ENCODE peak calls at places on chromosomes 2 and 18, in five cellular contexts. H is PC-3, I is GM23338, S is hepatocyte, L is HCT116. E is an unnamed sample. For H3K4me1, the result is how much of the 10 kb centered on the place peaks cover.

GRCh38 chr2:142937347-142937746 is 59.9 kb downstream of the KYNU start:
- DNase-seq in H (no peak), I (no peak), S (no peak), L (no peak), E (no peak)

GRCh38 chr2:226247289-226248275 is 552.0 kb downstream of the IRS1 start:
- DNase-seq in H (peak), I (no peak), S (no peak), L (no peak), E (no peak)

GRCh38 chr2:39469807-39470206 is 32.7 kb upstream of the MAP4K3 start:
- DNase-seq in H (peak), I (peak), S (peak), L (no peak), E (peak)

GRCh38 chr18:79400591-79401381 is 5.1 kb downstream of the NFATC1 start:
- DNase-seq in H (no peak), I (no peak), S (no peak), L (no peak), E (peak)

GRCh38 chr18:3604260-3604625 is 154.3 kb downstream of the TGIF1 start:
- DNase-seq in H (no peak), I (no peak), S (no peak), L (no peak), E (peak)

GRCh38 chr2:70992945-70993688 is 1.6 kb downstream of the TEX261 start:
- DNase-seq in H (no peak), I (no peak), S (peak), L (no peak), E (no peak)

GRCh38 chr2:134134827-134135226 is 119.0 kb upstream of the MGAT5 start:
- DNase-seq in H (no peak), I (no peak), S (no peak), L (no peak), E (no peak)

GRCh38 chr2:97805776-97806175 is 92.4 kb downstream of the ZAP70 start:
- DNase-seq in H (no peak), I (no peak), S (no peak), L (no peak), E (no peak)

GRCh38 chr2:156334496-156335478 is 2.3 kb upstream of the NR4A2 start:
- DNase-seq in H (peak), I (peak), S (peak), L (peak), E (peak)

GRCh38 chr2:168920504-168921157 is 19.5 kb downstream of the G6PC2 start:
- DNase-seq in H (peak), I (peak), S (peak), L (peak), E (peak)

GRCh38 chr2:185385157-185385556 is 353.4 kb upstream of the FSIP2 start:
- DNase-seq in H (no peak), I (no peak), S (peak), L (no peak), E (no peak)

GRCh38 chr18:62723666-62724281 is 8.4 kb downstream of the PHLPP1 start:
- DNase-seq in H (no peak), I (no peak), S (no peak), L (no peak), E (no peak)

GRCh38 chr2:118848381-118849225 is 1.2 kb upstream of the EN1 start:
- DNase-seq in H (no peak), I (peak), S (no peak), L (no peak), E (peak)

GRCh38 chr2:223530811-223531210 is 71.3 kb downstream of the SCG2 start:
- DNase-seq in H (no peak), I (no peak), S (no peak), L (no peak), E (no peak)

GRCh38 chr2:71550801-71551630 is 97.7 kb downstream of the DYSF start:
- DNase-seq in H (no peak), I (no peak), S (no peak), L (no peak), E (no peak)

GRCh38 chr2:47007221-47007825 is 91.7 kb upstream of the MCFD2 start:
- DNase-seq in H (no peak), I (no peak), S (no peak), L (no peak), E (no peak)

GRCh38 chr2:196368546-196369225 is 197.3 kb upstream of the STK17B start:
- DNase-seq in H (no peak), I (no peak), S (no peak), L (no peak), E (no peak)

GRCh38 chr18:31610841-31611240 is 19.2 kb downstream of the TTR start:
- DNase-seq in H (peak), I (peak), S (peak), L (peak), E (peak)

GRCh38 chr18:21448301-21448700 is 152.2 kb downstream of the ESCO1 start:
- DNase-seq in H (no peak), I (no peak), S (no peak), L (no peak), E (no peak)

GRCh38 chr2:102509749-102510148 is 36.7 kb downstream of the SLC9A4 start:
- DNase-seq in H (peak), I (no peak), S (no peak), L (no peak), E (no peak)

GRCh38 chr2:126858436-126858835 is 40.3 kb upstream of the TEX51 start:
- DNase-seq in H (no peak), I (no peak), S (no peak), L (no peak), E (no peak)

GRCh38 chr2:181915096-181915495 is 23.6 kb downstream of the ITPRID2 start:
- DNase-seq in H (no peak), I (no peak), S (no peak), L (no peak), E (no peak)

GRCh38 chr2:46825958-46826897 is 89.4 kb downstream of the MCFD2 start:
- DNase-seq in H (no peak), I (no peak), S (no peak), L (no peak), E (no peak)

GRCh38 chr2:96832751-96833507 is 10.9 kb downstream of the ANKRD23 start:
- DNase-seq in H (peak), I (peak), S (peak), L (no peak), E (peak)

GRCh38 chr18:37561986-37562385 is 3.6 kb downstream of the CELF4 start:
- DNase-seq in H (no peak), I (no peak), S (no peak), L (no peak), E (no peak)

GRCh38 chr18:49667462-49667861 is 105.6 kb downstream of the LIPG start:
- DNase-seq in H (no peak), I (no peak), S (no peak), L (no peak), E (no peak)

GRCh38 chr2:73205611-73206010 is 3.2 kb downstream of the NOTO start:
- DNase-seq in H (no peak), I (no peak), S (no peak), L (no peak), E (no peak)

GRCh38 chr18:46950064-46950656 is 32.8 kb downstream of the KATNAL2 start:
- DNase-seq in H (peak), I (peak), S (peak), L (no peak), E (peak)

GRCh38 chr2:42999856-43000241 is 207.5 kb upstream of the HAAO start:
- DNase-seq in H (no peak), I (no peak), S (no peak), L (no peak), E (no peak)

GRCh38 chr18:48940854-48941531 is 9.8 kb downstream of the SMAD7 start:
- DNase-seq in H (no peak), I (no peak), S (no peak), L (no peak), E (no peak)

GRCh38 chr2:137975280-137976271 is 11.3 kb downstream of the HNMT start:
- DNase-seq in H (peak), I (no peak), S (peak), L (peak), E (no peak)

GRCh38 chr2:19124135-19124534 is 234.3 kb downstream of the OSR1 start:
- DNase-seq in H (peak), I (no peak), S (no peak), L (no peak), E (no peak)
- H3K4me1 ChIP-seq in H (under half), I (under half), S (under half), L (under half), E (under half)

GRCh38 chr2:20350105-20350712 is 435 bp downstream of the PUM2 start:
- DNase-seq in H (peak), I (peak), S (peak), L (no peak), E (no peak)
- TF ChIP-seq EZH2phosphoT487 in H (no peak), I (no peak), S (no peak), L (no peak), E (no peak)

DNA sequence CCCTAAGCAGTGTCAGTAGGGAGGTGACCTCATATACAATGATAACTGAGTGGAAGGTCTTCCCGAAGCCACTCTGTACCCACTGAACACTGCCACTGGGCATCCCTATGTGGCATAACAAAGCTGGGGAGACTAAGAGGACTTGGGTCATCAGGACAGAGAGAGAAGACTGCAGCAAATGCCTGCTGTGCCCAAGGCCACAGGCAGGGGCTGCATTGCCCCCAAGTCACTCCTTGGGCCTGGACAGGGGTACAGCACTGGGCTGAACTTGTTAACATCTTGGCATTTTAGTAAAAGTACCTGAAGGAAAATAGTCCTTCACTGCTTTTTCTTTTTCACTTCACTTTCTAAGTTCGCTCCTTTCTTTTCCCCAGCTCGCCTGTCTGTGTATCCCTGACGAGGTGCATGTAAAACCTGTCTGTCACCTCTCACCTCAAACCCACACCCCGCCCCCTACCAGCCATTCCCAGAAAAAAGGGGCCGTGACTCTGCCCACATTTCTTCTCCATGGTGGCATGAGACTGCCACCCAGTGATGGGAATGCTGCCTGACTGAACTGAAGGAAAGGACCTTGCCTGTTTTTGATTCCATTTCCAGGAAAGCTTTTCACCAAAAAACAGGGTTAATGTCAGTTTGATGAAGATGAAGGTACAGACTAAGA is 62.9 kb downstream of the MTHFD2 start:
- DNase-seq in H (peak), I (peak), S (peak), L (peak), E (peak)
- TF ChIP-seq CTCF in H (peak), I (peak), S (peak), L (peak), E (peak)

GRCh38 chr2:202418027-202418426 is 41.9 kb downstream of the BMPR2 start:
- DNase-seq in H (no peak), I (no peak), S (no peak), L (no peak), E (no peak)

GRCh38 chr2:202423139-202423538 is 47.0 kb downstream of the BMPR2 start:
- DNase-seq in H (no peak), I (no peak), S (no peak), L (no peak), E (no peak)

GRCh38 chr2:202418511-202418910 is 42.4 kb downstream of the BMPR2 start:
- DNase-seq in H (no peak), I (peak), S (peak), L (no peak), E (no peak)
- H3K4me1 ChIP-seq in H (under half), I (under half), S (under half), L (under half), E (under half)

DNA sequence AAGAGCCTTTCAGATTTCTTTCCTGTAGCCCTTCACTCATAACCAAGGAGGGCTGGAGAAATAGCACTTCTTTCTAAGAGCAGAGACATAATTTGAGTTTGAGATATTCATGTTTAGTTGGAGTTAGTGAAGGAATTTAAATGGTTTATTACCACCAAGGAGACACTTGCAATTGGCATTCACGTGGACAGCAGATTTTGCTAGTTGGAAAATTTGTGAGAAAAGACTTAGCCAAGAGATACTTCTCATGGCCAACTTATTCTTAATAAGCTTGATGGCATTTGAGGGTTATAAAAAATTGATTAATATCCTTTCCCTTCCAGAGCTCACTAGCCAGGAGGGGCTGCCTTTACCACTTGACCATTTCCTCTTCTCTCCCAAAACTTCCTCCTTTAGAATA is 518.7 kb downstream of the TNS1 start:
- DNase-seq in H (no peak), I (no peak), S (no peak), L (no peak), E (no peak)
- TF ChIP-seq EZH2phosphoT487 in H (no peak), I (no peak), S (no peak), L (no peak), E (no peak)

GRCh38 chr18:9831046-9831722 is 54.6 kb upstream of the TXNDC2 start:
- DNase-seq in H (no peak), I (no peak), S (no peak), L (no peak), E (no peak)
- TF ChIP-seq CTCF in H (peak), I (peak), S (no peak), L (peak), E (peak)

GRCh38 chr2:20643826-20644225 is 7.1 kb downstream of the HS1BP3 start:
- DNase-seq in H (no peak), I (no peak), S (no peak), L (no peak), E (no peak)
- H3K4me1 ChIP-seq in H (under half), I (under half), S (under half), L (under half), E (under half)

DNA sequence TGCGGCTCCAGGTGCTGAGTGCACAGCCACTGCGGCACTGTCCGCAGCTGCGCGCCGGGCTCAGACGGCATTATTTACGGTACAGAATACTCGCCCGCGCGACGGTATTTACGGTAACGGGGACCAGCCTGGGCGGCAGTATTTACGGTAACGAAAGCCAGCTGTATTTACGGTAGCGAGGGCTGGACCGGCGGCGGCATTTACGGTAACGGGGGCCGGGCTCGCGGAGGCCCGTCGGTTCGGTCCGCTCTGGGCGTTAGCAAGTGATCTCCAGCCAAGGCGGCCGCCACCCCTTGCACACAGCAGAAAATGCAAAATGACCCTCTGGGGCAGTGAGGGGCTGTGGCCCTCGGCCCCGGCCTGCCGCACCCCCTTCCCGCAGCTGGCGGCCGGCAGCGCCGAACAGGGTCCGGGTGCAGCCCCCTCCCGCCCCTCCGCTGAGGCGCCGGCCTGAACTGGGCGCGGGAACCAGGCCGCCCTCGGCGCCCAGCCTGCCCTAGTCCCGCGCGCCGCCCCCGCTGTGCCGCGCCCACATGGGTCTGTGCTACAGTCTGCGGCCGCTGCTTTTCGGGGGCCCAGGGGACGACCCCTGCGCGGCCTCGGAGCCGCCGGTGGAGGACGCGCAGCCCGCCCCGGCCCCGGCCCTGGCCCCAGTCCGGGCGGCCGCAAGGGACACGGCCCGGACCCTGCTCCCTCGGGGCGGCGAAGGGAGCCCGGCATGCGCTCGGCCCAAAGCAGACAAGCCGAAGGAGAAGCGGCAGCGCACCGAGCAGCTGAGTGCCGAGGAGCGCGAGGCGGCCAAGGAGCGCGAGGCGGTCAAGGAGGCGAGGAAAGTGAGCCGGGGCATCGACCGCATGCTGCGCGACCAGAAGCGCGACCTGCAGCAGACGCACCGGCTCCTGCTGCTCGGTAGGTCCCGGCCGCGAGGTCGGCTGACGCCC is at the start of gene GNAL:
- DNase-seq in H (peak), I (peak), S (peak), L (peak), E (peak)
- TF ChIP-seq EZH2phosphoT487 in H (peak), I (no peak), S (no peak), L (no peak), E (peak)